ENCODE peak calls at places on chromosome 13, in eight cellular contexts. T is upper lobe of left lung; P is CD8-positive, alpha-beta memory T cell; V is naive thymus-derived CD4-positive, alpha-beta T cell; S is cardiac muscle cell; H is tibial nerve; I is Karpas-422; F is left ventricle myocardium inferior. A is an unnamed sample.

GRCh38 chr13:30340367-30341184 is 33.2 kb upstream of the KATNAL1 start:
- DNase-seq in V (no peak), T (peak), P (no peak), H (peak), F (peak), I (no peak), S (peak), A (no peak)

GRCh38 chr13:80196756-80197155 is 144.2 kb downstream of the SPRY2 start:
- DNase-seq in I (no peak), V (no peak), T (no peak), S (no peak), F (no peak), P (no peak), H (no peak), A (no peak)

GRCh38 chr13:50358221-50358620 is 343.0 kb downstream of the KCNRG start:
- DNase-seq in F (no peak), H (no peak), T (no peak), V (no peak), I (no peak), S (no peak), P (no peak), A (no peak)

GRCh38 chr13:35891973-35892441 is 239.2 kb downstream of the DCLK1 start:
- DNase-seq in V (no peak), F (no peak), H (no peak), I (no peak), T (no peak), S (no peak), P (no peak), A (no peak)

GRCh38 chr13:85974604-85975366 is 175.6 kb upstream of the SLITRK6 start:
- DNase-seq in F (no peak), T (no peak), S (peak), H (no peak), I (no peak), P (no peak), V (no peak), A (no peak)

GRCh38 chr13:39874331-39875055 is 219.0 kb downstream of the COG6 start:
- DNase-seq in V (no peak), F (no peak), I (peak), P (no peak), H (no peak), T (no peak), S (no peak), A (no peak)

GRCh38 chr13:87820221-87820620 is 149.1 kb downstream of the SLITRK5 start:
- DNase-seq in T (no peak), S (no peak), I (no peak), H (no peak), V (no peak), F (no peak), P (no peak), A (no peak)

GRCh38 chr13:30889196-30889690 is 16.8 kb upstream of the MEDAG start:
- DNase-seq in T (no peak), H (no peak), F (no peak), V (no peak), P (no peak), I (no peak), S (no peak), A (no peak)

GRCh38 chr13:26495749-26496148 is 61.7 kb upstream of the WASF3 start:
- DNase-seq in I (no peak), S (no peak), P (no peak), H (no peak), T (no peak), V (no peak), F (no peak), A (no peak)

GRCh38 chr13:64453831-64454230 is 2776.3 kb downstream of the PCDH9 start:
- DNase-seq in S (peak), T (no peak), I (no peak), P (no peak), V (no peak), H (no peak), F (no peak), A (no peak)

GRCh38 chr13:54628383-54628782 is 1599.8 kb downstream of the OLFM4 start:
- DNase-seq in F (no peak), H (no peak), T (no peak), S (no peak), V (no peak), I (no peak), P (no peak), A (no peak)

GRCh38 chr13:73820285-73820684 is 313.9 kb downstream of the KLF12 start:
- DNase-seq in V (no peak), S (no peak), H (no peak), F (no peak), I (peak), P (no peak), T (no peak), A (no peak)
- H3K27ac ChIP-seq in V (no peak), S (no peak), H (no peak), F (no peak), I (peak), P (no peak), T (no peak), A (no peak)

GRCh38 chr13:77523834-77524728 is 11.4 kb upstream of the SCEL start:
- DNase-seq in H (no peak), T (no peak), V (no peak), I (no peak), F (no peak), P (no peak), S (no peak), A (no peak)

GRCh38 chr13:77522444-77522843 is 13.1 kb upstream of the SCEL start:
- DNase-seq in P (no peak), F (no peak), S (no peak), I (no peak), V (no peak), T (no peak), H (no peak), A (no peak)

GRCh38 chr13:77521595-77522367 is 13.7 kb upstream of the SCEL start:
- DNase-seq in V (no peak), T (peak), H (no peak), I (no peak), F (no peak), P (no peak), S (no peak), A (no peak)

GRCh38 chr13:77521194-77521593 is 14.3 kb upstream of the SCEL start:
- DNase-seq in T (no peak), V (no peak), P (no peak), F (no peak), I (no peak), H (no peak), S (no peak), A (no peak)

GRCh38 chr13:77523386-77523785 is 12.1 kb upstream of the SCEL start:
- DNase-seq in S (no peak), V (no peak), I (no peak), T (no peak), P (no peak), H (no peak), F (no peak), A (no peak)
- H3K27ac ChIP-seq in S (no peak), V (no peak), I (no peak), T (no peak), P (no peak), H (no peak), F (no peak), A (no peak)

GRCh38 chr13:33723365-33723764 is 94.6 kb upstream of the RFC3 start:
- DNase-seq in T (no peak), H (no peak), S (no peak), I (no peak), F (no peak), V (no peak), P (no peak), A (no peak)

GRCh38 chr13:33725340-33725739 is 92.6 kb upstream of the RFC3 start:
- DNase-seq in H (no peak), F (no peak), V (no peak), I (no peak), T (peak), P (no peak), S (no peak), A (no peak)

GRCh38 chr13:33723772-33724435 is 94.0 kb upstream of the RFC3 start:
- DNase-seq in T (peak), S (peak), V (peak), F (peak), I (peak), H (peak), P (peak), A (peak)

GRCh38 chr13:33721719-33722118 is 96.2 kb upstream of the RFC3 start:
- DNase-seq in F (no peak), V (no peak), I (peak), S (peak), P (no peak), H (no peak), T (no peak), A (no peak)

GRCh38 chr13:33722216-33722900 is 95.6 kb upstream of the RFC3 start:
- DNase-seq in F (no peak), S (no peak), T (no peak), V (no peak), H (no peak), I (peak), P (no peak), A (no peak)
- H3K27ac ChIP-seq in F (peak), S (peak), T (peak), V (no peak), H (peak), I (peak), P (no peak), A (no peak)

DNA sequence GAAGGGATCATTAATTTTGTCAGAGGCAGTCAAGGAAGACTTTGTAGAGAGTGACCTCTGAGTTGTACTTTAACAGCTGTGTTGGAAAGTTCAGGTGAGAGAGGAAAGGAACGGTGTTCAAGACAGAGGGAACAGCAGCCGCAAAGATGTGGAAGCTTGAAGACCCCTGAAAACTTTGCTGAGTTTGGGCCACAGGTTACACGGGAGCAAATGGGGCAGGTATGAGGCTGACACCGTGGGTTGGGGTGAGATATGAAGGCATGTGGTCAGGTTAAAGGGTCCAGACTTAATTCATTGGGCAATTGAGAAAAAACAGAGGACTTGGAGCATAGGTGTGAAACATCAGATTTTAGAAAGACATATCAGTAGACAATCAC is 72.0 kb upstream of the SERP2 start:
- DNase-seq in S (no peak), I (no peak), P (no peak), H (no peak), F (no peak), V (no peak), T (no peak), A (no peak)
- H3K27ac ChIP-seq in S (peak), I (no peak), P (no peak), H (peak), F (peak), V (no peak), T (peak), A (no peak)

DNA sequence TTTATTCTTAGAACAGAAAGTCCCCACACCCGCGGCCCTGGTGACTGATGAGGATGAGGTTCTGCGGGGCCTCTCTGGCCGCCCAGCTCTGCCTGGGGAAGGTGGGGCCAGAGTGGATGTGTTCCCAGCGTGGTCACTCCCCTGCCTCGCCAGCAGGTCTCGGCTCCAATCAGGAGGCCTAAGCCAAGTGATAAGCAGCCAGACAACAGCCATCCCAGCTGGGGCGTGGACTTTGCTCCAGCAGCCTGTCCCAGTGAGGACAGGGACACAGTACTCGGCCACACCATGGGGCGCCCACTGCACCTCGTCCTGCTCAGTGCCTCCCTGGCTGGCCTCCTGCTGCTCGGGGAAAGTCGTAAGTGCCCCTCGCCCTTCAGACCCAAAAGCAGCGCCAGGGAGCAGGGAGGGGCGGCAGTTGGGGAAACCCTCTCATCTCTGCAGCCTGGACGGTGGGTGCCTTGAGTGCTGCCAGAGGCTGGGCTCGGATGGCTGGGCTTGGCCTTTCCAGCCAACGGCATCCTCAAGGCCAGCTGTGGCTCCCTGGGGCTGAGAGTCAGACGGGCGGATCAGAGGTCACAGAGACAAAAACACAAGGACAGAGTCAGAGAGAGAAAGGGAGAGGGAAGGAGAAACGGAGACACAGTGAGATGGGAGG is at the start of gene F10:
- DNase-seq in S (peak), H (peak), I (no peak), V (no peak), T (peak), P (no peak), F (peak), A (no peak)
- H3K27ac ChIP-seq in S (no peak), H (peak), I (no peak), V (no peak), T (peak), P (no peak), F (peak), A (no peak)

DNA sequence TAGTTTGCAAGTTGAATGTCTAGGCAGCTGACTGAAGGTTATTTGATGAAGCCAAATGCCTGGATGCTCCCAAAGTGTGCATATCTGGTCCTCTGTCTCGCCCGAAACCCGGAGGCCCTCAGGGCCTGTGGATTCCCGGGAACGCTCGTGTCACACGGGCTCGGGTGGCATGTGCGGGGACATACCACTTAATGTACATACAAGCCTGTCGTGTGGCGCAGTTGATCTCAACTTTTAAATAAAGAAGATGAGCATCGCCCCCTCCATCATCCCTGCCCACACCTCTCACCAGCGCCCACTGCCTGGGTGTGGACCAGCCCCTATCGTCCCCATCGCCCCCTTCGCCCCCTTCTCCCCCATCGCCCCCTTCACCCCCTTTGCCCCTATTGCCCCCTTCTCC is 33.9 kb downstream of the ATP11A start:
- DNase-seq in P (no peak), H (no peak), I (no peak), F (no peak), T (no peak), S (no peak), V (no peak), A (no peak)
- H3K27ac ChIP-seq in P (no peak), H (no peak), I (no peak), F (peak), T (peak), S (peak), V (no peak), A (no peak)

GRCh38 chr13:113001251-113002140 is 32.5 kb downstream of the MCF2L start:
- DNase-seq in F (no peak), S (peak), T (peak), I (no peak), H (no peak), V (no peak), P (no peak), A (no peak)

GRCh38 chr13:113002206-113002821 is 33.3 kb downstream of the MCF2L start:
- DNase-seq in F (no peak), P (no peak), V (no peak), S (peak), T (no peak), I (no peak), H (no peak), A (no peak)

GRCh38 chr13:112999414-113000177 is 30.6 kb downstream of the MCF2L start:
- DNase-seq in S (no peak), V (no peak), F (no peak), I (no peak), T (no peak), H (no peak), P (no peak), A (no peak)

GRCh38 chr13:112998506-112999280 is 29.7 kb downstream of the MCF2L start:
- DNase-seq in V (no peak), H (no peak), I (no peak), T (no peak), S (no peak), F (no peak), P (no peak), A (no peak)

GRCh38 chr13:113000575-113000974 is 31.6 kb downstream of the MCF2L start:
- DNase-seq in V (no peak), H (no peak), T (no peak), F (no peak), S (no peak), P (no peak), I (no peak), A (no peak)
- H3K27ac ChIP-seq in V (no peak), H (no peak), T (no peak), F (peak), S (peak), P (no peak), I (no peak), A (no peak)

GRCh38 chr13:48839171-48839570 is 136.5 kb upstream of the FNDC3A start:
- DNase-seq in T (no peak), P (no peak), S (no peak), H (no peak), I (no peak), F (no peak), V (no peak), A (no peak)
- H3K27ac ChIP-seq in T (no peak), P (no peak), S (no peak), H (no peak), I (no peak), F (no peak), V (no peak), A (no peak)